ENCODE peak calls at places on chromosomes 5 and 9, in five cellular contexts. R, F, W, Y and D are unnamed samples.

GRCh38 chr9:90059436-90059835 is 454.6 kb downstream of the GADD45G start:
- DNase-seq in R (no peak), F (no peak), Y (no peak), W (no peak), D (no peak)

GRCh38 chr9:13568851-13569618 is 289.5 kb upstream of the MPDZ start:
- DNase-seq in Y (peak), W (no peak), F (no peak), R (no peak), D (peak)

GRCh38 chr9:104984994-104985393 is 57.0 kb upstream of the ABCA1 start:
- DNase-seq in F (no peak), R (no peak), W (no peak), Y (no peak), D (no peak)

GRCh38 chr5:99063737-99064136 is 134.9 kb upstream of the CHD1 start:
- DNase-seq in W (no peak), F (no peak), Y (no peak), R (no peak), D (no peak)

GRCh38 chr5:43428034-43428712 is 16.0 kb upstream of the CCL28 start:
- DNase-seq in R (no peak), F (no peak), W (no peak), Y (no peak), D (no peak)

GRCh38 chr5:96785719-96786118 is 22.0 kb downstream of the ERAP1 start:
- DNase-seq in R (no peak), W (no peak), Y (no peak), F (no peak), D (no peak)

GRCh38 chr9:117491491-117491890 is 76.6 kb upstream of the ASTN2 start:
- DNase-seq in Y (no peak), W (no peak), R (no peak), F (no peak), D (no peak)

GRCh38 chr9:121735065-121735791 is 83.8 kb downstream of the DAB2IP start:
- DNase-seq in W (peak), R (no peak), F (no peak), Y (peak), D (peak)

GRCh38 chr9:131951905-131952304 is 127.8 kb downstream of the MED27 start:
- DNase-seq in R (no peak), W (peak), Y (no peak), F (no peak), D (no peak)

GRCh38 chr5:132764051-132764450 is 13.0 kb downstream of the SEPTIN8 start:
- DNase-seq in R (no peak), F (no peak), W (no peak), Y (no peak), D (no peak)

GRCh38 chr5:35136386-35136785 is 88.6 kb upstream of the AGXT2 start:
- DNase-seq in W (peak), F (no peak), Y (peak), R (no peak), D (no peak)

GRCh38 chr9:95626885-95627558 is 110.3 kb upstream of the PTCH1 start:
- DNase-seq in Y (no peak), W (no peak), R (no peak), F (no peak), D (no peak)

GRCh38 chr9:89372230-89372816 is 54.0 kb downstream of the SECISBP2 start:
- DNase-seq in Y (no peak), F (no peak), R (no peak), W (no peak), D (no peak)

GRCh38 chr5:20972419-20972925 is 984.5 kb upstream of the CDH18 start:
- DNase-seq in Y (peak), W (no peak), F (no peak), R (no peak), D (peak)

GRCh38 chr5:14209836-14210235 is 66.7 kb downstream of the TRIO start:
- DNase-seq in W (no peak), Y (no peak), F (no peak), R (no peak), D (no peak)

GRCh38 chr9:10678790-10679189 is 66.0 kb upstream of the PTPRD start:
- DNase-seq in R (no peak), Y (no peak), W (no peak), F (no peak), D (no peak)

GRCh38 chr9:87464110-87464991 is 33.3 kb upstream of the DAPK1 start:
- DNase-seq in F (no peak), R (no peak), W (peak), Y (no peak), D (peak)

GRCh38 chr5:158155811-158156495 is 297.0 kb upstream of the CLINT1 start:
- DNase-seq in Y (no peak), F (no peak), R (no peak), W (no peak), D (no peak)

GRCh38 chr9:122221223-122221811 is 7.4 kb downstream of the LHX6 start:
- DNase-seq in Y (no peak), F (no peak), R (no peak), W (no peak), D (no peak)

GRCh38 chr9:125889122-125889523 is 141.9 kb downstream of the PBX3 start:
- DNase-seq in Y (no peak), F (no peak), R (no peak), W (no peak), D (no peak)

GRCh38 chr9:98080346-98080745 is 23.8 kb downstream of the NANS start:
- DNase-seq in W (peak), Y (no peak), F (no peak), R (no peak), D (no peak)

GRCh38 chr5:112174959-112175594 is 244.0 kb downstream of the EPB41L4A start:
- DNase-seq in F (no peak), Y (peak), W (no peak), R (peak), D (peak)

GRCh38 chr9:126292736-126293521 is 33.7 kb upstream of the MVB12B start:
- DNase-seq in W (no peak), R (no peak), F (no peak), Y (no peak), D (no peak)

GRCh38 chr5:52725065-52725746 is 62.5 kb upstream of the ITGA1 start:
- DNase-seq in R (peak), Y (no peak), W (no peak), F (no peak), D (no peak)

GRCh38 chr9:128696923-128697707 is 5.2 kb upstream of the PKN3 start:
- DNase-seq in W (no peak), F (no peak), Y (no peak), R (no peak), D (no peak)

GRCh38 chr5:160312139-160312959 is at the start of gene CCNJL:
- DNase-seq in F (no peak), R (no peak), W (no peak), Y (peak), D (peak)